ENCODE peak calls at places on chromosomes 11 and 22, in four cellular contexts. Z is HepG2, E is A549, C is WTC11. F is an unnamed sample.
A peak's percentile ranks its signal among the peaks of the same experiment; 100 is the strongest.

GRCh38 chr11:119101367-119101758 is 290 bp downstream of the DPAGT1 start:
- DNase-seq in Z (peak; percentile 38), C (peak; percentile 61), E (peak; percentile 39), F (peak; percentile 55)

GRCh38 chr11:23990346-23990745 is 506.5 kb upstream of the LUZP2 start:
- DNase-seq in Z (no peak), E (no peak), C (no peak), F (no peak)

GRCh38 chr11:77557553-77557952 is 32.2 kb upstream of the AQP11 start:
- DNase-seq in E (peak; percentile 61), C (peak; percentile 53), Z (peak; percentile 33), F (no peak)

GRCh38 chr11:41074318-41074717 is 385.1 kb downstream of the LRRC4C start:
- DNase-seq in E (no peak), C (no peak), Z (no peak), F (no peak)

GRCh38 chr11:117724104-117724503 is 72.9 kb downstream of the DSCAML1 start:
- DNase-seq in C (no peak), E (no peak), Z (no peak), F (no peak)

GRCh38 chr22:23837911-23838685 is 708 bp downstream of the DERL3 start:
- DNase-seq in Z (no peak), E (no peak), C (no peak), F (no peak)

GRCh38 chr11:116772443-116773202 is at the start of gene BUD13:
- DNase-seq in C (peak; percentile 91), Z (peak; percentile 78), E (peak; percentile 89), F (peak; percentile 90)

GRCh38 chr22:40856513-40857308 is at the start of the genes ST13 and XPNPEP3:
- DNase-seq in Z (peak; percentile 92), C (peak; percentile 97), E (peak; percentile 95), F (peak; percentile 89)

GRCh38 chr11:133921513-133921912 is 35.3 kb downstream of the IGSF9B start:
- DNase-seq in C (no peak), E (no peak), Z (no peak), F (no peak)

GRCh38 chr11:134275534-134276395 is at the start of gene GLB1L3:
- DNase-seq in Z (no peak), E (peak; percentile 23), C (peak; percentile 71), F (peak; percentile 48)

DNA sequence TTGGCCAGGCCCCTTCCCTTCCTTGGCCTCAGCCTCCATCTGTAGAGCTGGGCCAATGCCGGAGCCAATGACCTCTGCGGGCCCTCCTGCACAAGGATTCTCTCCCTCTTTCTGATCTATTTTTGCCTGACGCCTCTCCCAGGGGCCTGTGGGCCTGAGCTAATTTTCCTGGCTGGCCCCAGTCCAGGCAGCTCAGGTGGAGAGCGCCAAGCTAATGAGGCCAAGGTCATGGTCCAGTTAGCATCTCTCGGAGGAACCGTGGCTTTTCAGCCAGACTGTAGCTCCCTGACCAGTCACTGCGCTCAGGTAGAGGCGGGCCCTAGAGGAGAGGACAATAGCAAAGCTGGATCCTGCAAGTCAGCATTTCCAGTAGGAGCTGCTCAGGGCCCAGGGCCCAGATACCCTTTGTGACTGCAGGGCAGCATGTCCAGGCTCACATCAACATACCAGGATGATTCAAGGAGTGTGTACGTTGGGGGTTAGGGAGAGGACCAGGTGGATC is 43.5 kb downstream of the APOL3 start:
- DNase-seq in C (no peak), E (no peak), Z (no peak), F (no peak)
- TF ChIP-seq JUN in C (no peak), E (no peak), Z (no peak), F (no peak)

GRCh38 chr22:42768385-42769035 is 47.8 kb upstream of the A4GALT start:
- DNase-seq in E (no peak), C (no peak), Z (no peak), F (peak; percentile 2)

GRCh38 chr22:42760806-42761565 is 40.3 kb upstream of the A4GALT start:
- DNase-seq in C (no peak), Z (no peak), E (no peak), F (no peak)

GRCh38 chr22:42764895-42765363 is 44.3 kb upstream of the A4GALT start:
- DNase-seq in C (no peak), E (no peak), Z (no peak), F (peak; percentile 18)

GRCh38 chr22:42766860-42767259 is 46.2 kb upstream of the A4GALT start:
- DNase-seq in Z (no peak), E (no peak), C (no peak), F (no peak)

GRCh38 chr22:42763965-42764480 is 43.4 kb upstream of the A4GALT start:
- DNase-seq in Z (no peak), C (no peak), E (no peak), F (no peak)
- TF ChIP-seq ESRRA in Z (no peak), C (no peak), E (no peak), F (no peak)

DNA sequence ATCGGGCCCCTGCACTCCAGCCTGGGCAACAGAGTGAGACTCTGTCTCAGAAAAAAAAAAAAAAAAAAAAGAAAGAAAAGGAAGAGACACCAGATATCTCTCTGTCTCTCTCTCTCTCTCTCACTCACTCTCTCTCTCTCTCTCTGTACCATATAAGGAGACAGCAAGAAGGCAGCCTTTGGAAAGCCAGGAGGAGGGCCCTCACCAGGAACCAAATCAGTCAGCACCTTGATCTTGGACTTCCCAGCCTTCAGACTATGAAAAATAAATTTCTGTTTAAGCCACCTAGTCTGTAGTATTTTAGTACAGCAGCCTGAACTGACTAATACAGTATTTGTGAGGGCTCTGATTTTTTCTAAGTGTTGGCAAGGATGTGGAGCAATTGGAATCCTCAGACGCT is 13.6 kb upstream of the ALDH3B2 start:
- DNase-seq in E (no peak), Z (no peak), C (no peak), F (no peak)
- TF ChIP-seq JUN in E (no peak), Z (no peak), C (no peak), F (no peak)

DNA sequence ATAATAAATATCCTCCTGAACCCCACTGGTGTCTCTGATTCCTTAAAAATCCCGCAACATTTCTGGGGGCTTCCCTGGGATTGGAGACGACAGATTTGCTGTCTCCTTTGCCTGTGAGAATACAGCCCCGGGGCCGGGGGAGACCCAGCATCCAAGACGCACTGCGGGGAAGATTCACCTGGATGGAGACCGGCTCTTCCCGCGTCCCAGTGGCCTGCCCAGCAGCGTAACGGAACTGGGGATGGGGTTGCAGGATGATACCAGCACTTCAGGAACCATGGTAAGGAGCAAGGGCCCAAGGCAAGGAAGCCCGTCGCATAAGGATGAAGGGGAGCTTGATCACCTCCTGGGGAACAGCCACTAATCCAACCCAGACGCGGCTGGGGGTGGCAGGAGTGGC is 53.3 kb upstream of the OR4C15 start:
- DNase-seq in Z (no peak), E (no peak), C (no peak), F (no peak)
- TF ChIP-seq ESRRA in Z (no peak), E (no peak), C (no peak), F (no peak)

DNA sequence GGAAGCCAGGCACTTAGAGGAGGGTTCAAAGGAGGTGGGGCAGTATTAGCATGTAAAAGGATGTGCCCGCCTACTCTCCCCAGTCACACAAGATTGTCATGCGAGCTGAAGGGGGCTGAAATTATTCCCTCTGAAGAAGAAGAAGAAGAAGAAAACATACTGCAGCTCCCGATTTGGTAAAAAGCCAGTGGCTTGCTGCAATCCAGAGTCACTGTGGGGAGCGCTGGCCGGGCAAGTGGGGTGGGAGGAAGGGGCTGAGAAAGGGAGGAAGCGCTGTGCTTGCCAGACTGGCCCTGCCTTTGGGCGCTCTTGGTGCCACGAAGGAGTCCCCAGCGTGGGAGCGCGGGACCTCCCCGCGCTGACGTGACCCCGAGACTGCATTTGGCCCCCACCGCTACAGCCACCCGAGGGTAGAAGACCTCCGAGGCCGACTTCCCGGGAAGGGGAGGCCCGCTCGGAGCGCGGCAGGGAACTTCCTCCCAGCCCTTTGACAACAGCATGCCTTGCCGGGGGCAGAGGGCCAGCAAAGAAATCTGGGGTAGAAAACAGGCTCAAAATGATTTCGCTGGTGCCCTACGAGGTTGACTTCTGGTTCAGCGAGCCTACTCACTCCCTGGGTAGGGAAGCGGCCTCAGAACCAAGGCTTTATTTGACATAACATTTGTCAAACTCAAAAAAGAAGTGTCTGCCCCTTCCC is 906.3 kb downstream of the DLG2 start:
- DNase-seq in E (no peak), C (peak; percentile 38), Z (no peak), F (no peak)
- TF ChIP-seq JUN in E (no peak), C (no peak), Z (no peak), F (no peak)

GRCh38 chr22:37094239-37094638 is 15.3 kb downstream of the TMPRSS6 start:
- DNase-seq in C (no peak), E (no peak), Z (no peak), F (no peak)
- TF ChIP-seq ESRRA in C (no peak), E (no peak), Z (no peak), F (no peak)

GRCh38 chr11:65742353-65742752 is 21.8 kb upstream of the RNASEH2C start:
- DNase-seq in C (no peak), E (no peak), Z (no peak), F (no peak)
- TF ChIP-seq JUN in C (no peak), E (no peak), Z (no peak), F (no peak)

GRCh38 chr22:44795701-44796630 is 43.6 kb downstream of the ARHGAP8 start:
- DNase-seq in E (no peak), Z (no peak), C (no peak), F (no peak)
- TF ChIP-seq ESRRA in E (no peak), Z (no peak), C (no peak), F (no peak)

DNA sequence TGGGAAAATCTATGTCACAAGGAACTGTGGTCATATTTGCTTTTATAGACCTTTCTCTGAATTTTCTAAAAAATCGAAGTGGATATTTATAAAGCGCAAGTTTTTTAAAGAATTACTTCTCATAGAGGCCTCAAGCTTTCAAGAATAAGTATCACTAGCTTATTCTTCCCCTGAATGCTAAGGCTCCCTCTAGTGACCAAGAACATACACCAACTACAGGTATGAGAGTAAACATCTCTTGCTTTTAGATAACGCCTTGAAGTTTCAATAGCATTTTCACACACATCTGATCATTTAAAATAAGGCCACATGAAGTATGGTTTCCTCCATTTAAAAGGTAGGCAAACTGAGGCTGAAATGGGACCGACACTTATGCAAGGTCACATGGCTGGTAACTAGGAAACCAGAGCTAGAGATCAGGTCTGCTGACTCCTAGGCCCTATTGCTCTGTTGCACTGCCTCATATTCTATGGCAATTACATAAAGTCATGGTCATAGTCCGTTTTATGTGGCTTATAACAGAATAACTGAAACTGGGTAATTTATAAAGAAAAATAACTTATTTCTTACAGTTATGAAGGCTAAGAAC is 66.5 kb downstream of the CCDC34 start:
- DNase-seq in C (no peak), Z (peak; percentile 44), E (peak; percentile 72), F (peak; percentile 67)
- TF ChIP-seq JUN in C (no peak), Z (no peak), E (no peak), F (no peak)

F was measured in K562.